ENCODE peak calls at places on chromosomes 3 and 15, in ten cellular contexts. B is H1, M is K562, L is A549, K is left lung, N is mucosa of descending colon, J is heart left ventricle, F is neural progenitor cell, I is heart right ventricle, T is lung. G is an unnamed sample. For H3K9me3 and H3K4me1, the result is how much of the 10 kb centered on the place peaks cover.

GRCh38 chr3:85801955-85802354 is 843.2 kb downstream of the CADM2 start:
- DNase-seq in M (no peak), B (no peak), L (peak), F (peak), K (no peak), J (no peak), I (no peak), N (no peak), T (no peak), G (no peak)

GRCh38 chr3:14406336-14406735 is 3.9 kb downstream of the SLC6A6 start:
- DNase-seq in M (no peak), N (no peak), T (no peak), L (no peak), J (no peak), F (no peak), K (no peak), B (no peak), I (no peak), G (no peak)

GRCh38 chr3:8621872-8622271 is 22.7 kb downstream of the SSUH2 start:
- DNase-seq in L (no peak), I (no peak), N (no peak), T (no peak), F (no peak), B (no peak), K (no peak), J (no peak), M (no peak), G (no peak)

GRCh38 chr3:130892759-130893239 is 1.1 kb upstream of the ATP2C1 start:
- DNase-seq in I (peak), M (peak), B (no peak), T (peak), F (peak), N (no peak), K (peak), J (peak), L (peak), G (peak)

GRCh38 chr3:174355505-174355904 is 503.6 kb upstream of the NAALADL2 start:
- DNase-seq in F (peak), K (no peak), I (no peak), N (no peak), B (no peak), M (no peak), L (no peak), J (no peak), T (no peak), G (no peak)

GRCh38 chr3:189267981-189268613 is 96.3 kb downstream of the TPRG1 start:
- DNase-seq in K (peak), M (no peak), B (no peak), T (no peak), L (peak), F (peak), J (no peak), I (no peak), N (no peak), G (no peak)

GRCh38 chr3:30124435-30125390 is 481.7 kb upstream of the TGFBR2 start:
- DNase-seq in I (peak), N (no peak), J (peak), L (no peak), B (no peak), T (peak), F (peak), M (no peak), K (peak), G (no peak)

GRCh38 chr15:40806672-40807027 is 239 bp upstream of the ZFYVE19 start:
- DNase-seq in F (no peak), N (no peak), M (no peak), L (no peak), B (no peak), T (no peak), K (no peak), I (no peak), J (no peak), G (no peak)

GRCh38 chr15:58442122-58442521 is 10.3 kb downstream of the LIPC start:
- DNase-seq in N (no peak), K (no peak), I (no peak), J (no peak), M (no peak), T (no peak), F (no peak), B (no peak), L (no peak), G (peak)

GRCh38 chr3:113212155-113212844 is 943 bp downstream of the BOC start:
- DNase-seq in N (no peak), L (peak), F (peak), I (no peak), M (no peak), K (no peak), T (no peak), J (peak), B (no peak), G (no peak)

GRCh38 chr15:68370768-68371151 is 61.2 kb downstream of the ITGA11 start:
- DNase-seq in N (no peak), T (no peak), K (no peak), I (no peak), F (no peak), B (no peak), J (no peak), L (no peak), M (no peak), G (no peak)

GRCh38 chr15:75666823-75667501 is 19.2 kb downstream of the SNX33 start:
- DNase-seq in T (peak), M (no peak), N (peak), K (peak), I (peak), J (peak), B (no peak), F (no peak), L (peak), G (no peak)

GRCh38 chr15:91099616-91100560 is at the start of gene SV2B:
- DNase-seq in M (no peak), J (peak), F (peak), T (no peak), I (peak), N (peak), B (no peak), K (no peak), L (no peak), G (no peak)

GRCh38 chr3:177464392-177465225 is 267.3 kb upstream of the TBL1XR1 start:
- DNase-seq in J (no peak), M (no peak), F (no peak), N (no peak), T (no peak), K (no peak), B (no peak), L (no peak), I (no peak), G (no peak)

GRCh38 chr3:30626443-30627181 is 20.2 kb downstream of the TGFBR2 start:
- DNase-seq in N (no peak), K (no peak), I (no peak), M (no peak), F (no peak), B (no peak), L (no peak), J (no peak), T (no peak), G (no peak)

GRCh38 chr15:101307048-101307896 is 12.2 kb upstream of the SNRPA1 start:
- DNase-seq in N (no peak), L (no peak), J (peak), I (no peak), K (no peak), T (no peak), M (no peak), B (no peak), F (no peak), G (peak)

GRCh38 chr15:20645956-20646355 is 104.4 kb upstream of the GOLGA6L6 start:
- DNase-seq in N (peak), K (peak), M (no peak), J (peak), F (no peak), I (peak), B (no peak), L (no peak), T (peak), G (no peak)

GRCh38 chr15:20646529-20647142 is 105.0 kb upstream of the GOLGA6L6 start:
- DNase-seq in N (peak), B (no peak), T (no peak), F (no peak), I (no peak), J (no peak), L (no peak), M (no peak), K (no peak), G (no peak)

GRCh38 chr15:20643024-20643770 is 101.6 kb upstream of the GOLGA6L6 start:
- DNase-seq in B (no peak), F (no peak), K (no peak), I (no peak), M (no peak), N (no peak), J (no peak), L (no peak), T (no peak), G (no peak)

GRCh38 chr15:20644026-20644425 is 102.4 kb upstream of the GOLGA6L6 start:
- DNase-seq in B (no peak), F (no peak), T (no peak), K (no peak), I (no peak), M (no peak), N (no peak), L (no peak), J (no peak), G (no peak)

DNA sequence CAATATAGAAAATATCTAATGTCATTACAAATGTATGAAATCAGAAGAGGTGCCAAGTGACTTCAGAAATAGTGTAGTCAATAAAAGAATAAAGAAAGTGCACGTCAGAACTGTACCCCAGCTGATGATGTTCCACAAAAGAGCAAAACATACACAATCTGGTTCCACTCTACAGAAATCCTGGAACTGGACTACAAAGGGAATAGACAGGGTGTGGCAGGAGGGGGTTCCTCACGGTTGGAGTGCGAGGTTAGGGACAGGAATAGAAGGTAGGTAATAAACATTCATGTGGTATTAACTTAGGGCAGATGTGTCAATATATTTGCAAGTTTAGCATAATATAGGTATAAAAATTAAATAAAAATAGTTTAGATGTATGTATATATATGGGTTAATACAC is 103.3 kb upstream of the GOLGA6L6 start:
- DNase-seq in L (no peak), J (no peak), T (no peak), M (no peak), B (no peak), N (no peak), F (no peak), I (no peak), K (no peak), G (no peak)
- H3K9me3 ChIP-seq in L (under half), J (under half), T (under half), M (under half), B (under half), N (under half), F (half or more), I (under half), K (under half), G (under half)

DNA sequence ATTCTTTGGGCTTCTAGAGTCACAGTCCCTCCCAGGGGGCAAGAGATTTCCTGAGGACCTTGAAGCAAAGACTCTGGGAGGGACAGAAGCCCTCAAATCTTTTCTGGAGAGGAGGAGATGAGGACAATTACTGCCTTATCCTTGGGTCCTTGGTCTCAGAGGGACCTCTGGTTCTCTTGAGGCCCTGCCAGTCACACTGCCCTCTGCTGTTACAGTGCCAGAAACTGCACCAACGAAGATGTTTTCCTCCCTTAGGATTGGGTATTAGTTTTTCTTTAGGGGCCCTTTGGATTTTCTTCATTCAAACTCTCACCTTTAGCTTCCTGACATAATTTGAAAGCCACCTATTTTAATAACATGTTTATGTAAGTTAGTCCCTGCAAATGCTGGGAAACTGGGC is 58.2 kb upstream of the SCN5A start:
- DNase-seq in B (no peak), L (no peak), K (no peak), F (peak), T (no peak), J (no peak), I (no peak), N (no peak), M (peak), G (no peak)
- TF ChIP-seq CTCF in B (peak), L (no peak), K (no peak), F (peak), T (no peak), J (peak), I (peak), N (no peak), M (peak), G (peak)

GRCh38 chr3:49021813-49022720 is at the start of gene NDUFAF3:
- DNase-seq in I (peak), N (peak), T (peak), B (peak), L (peak), J (peak), K (peak), F (peak), M (peak), G (peak)

GRCh38 chr3:49022751-49023171 is 840 bp downstream of the NDUFAF3 start:
- DNase-seq in B (no peak), F (no peak), L (no peak), M (no peak), K (no peak), I (no peak), J (no peak), N (peak), T (no peak), G (no peak)

GRCh38 chr3:49024449-49024848 is 2.5 kb downstream of the NDUFAF3 start:
- DNase-seq in L (no peak), M (no peak), I (no peak), F (no peak), N (no peak), K (no peak), B (no peak), J (no peak), T (no peak), G (no peak)

GRCh38 chr3:49025005-49025792 is 3.3 kb downstream of the NDUFAF3 start:
- DNase-seq in N (peak), I (no peak), T (no peak), L (no peak), F (no peak), B (no peak), M (no peak), K (no peak), J (no peak), G (no peak)

DNA sequence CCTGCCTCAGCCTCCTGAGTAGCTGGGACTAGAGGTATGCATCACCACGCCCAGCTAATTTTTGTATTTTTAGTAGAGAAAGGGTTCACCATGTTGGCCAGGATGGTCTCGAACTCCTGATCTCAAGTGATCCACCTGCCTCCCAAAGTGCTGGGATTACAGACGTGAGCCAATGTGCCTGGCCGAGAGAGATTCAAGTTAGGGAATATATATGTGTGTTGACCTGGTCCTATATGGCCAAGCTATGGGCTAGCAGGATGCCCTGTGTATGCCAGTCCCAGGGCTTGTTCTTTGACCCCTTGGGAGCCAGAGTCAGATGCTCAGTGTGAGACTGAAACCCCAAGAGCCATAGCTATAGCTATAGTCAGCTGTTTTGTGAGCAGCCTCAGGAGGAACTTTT is 1.9 kb downstream of the NDUFAF3 start:
- DNase-seq in L (no peak), J (no peak), K (no peak), T (no peak), M (no peak), I (no peak), N (no peak), B (no peak), F (no peak), G (no peak)
- H3K4me1 ChIP-seq in L (under half), J (under half), K (under half), T (under half), M (half or more), I (half or more), N (under half), B (under half), F (under half), G (under half)

GRCh38 chr3:142296507-142296906 is 71.1 kb upstream of the GK5 start:
- DNase-seq in M (no peak), K (no peak), L (no peak), N (no peak), J (no peak), B (no peak), T (no peak), F (no peak), I (no peak), G (no peak)
- H3K9me3 ChIP-seq in M (under half), K (under half), L (under half), N (under half), J (under half), B (under half), T (under half), F (under half), I (under half), G (under half)

GRCh38 chr3:68256635-68257034 is 602.2 kb upstream of the SUCLG2 start:
- DNase-seq in K (no peak), M (no peak), I (no peak), L (no peak), N (peak), T (no peak), F (peak), J (no peak), B (no peak), G (peak)
- TF ChIP-seq CTCF in K (no peak), M (no peak), I (no peak), L (peak), N (no peak), T (no peak), F (peak), J (peak), B (peak), G (peak)

GRCh38 chr3:22371036-22371435 is 620.0 kb upstream of the ZNF385D start:
- DNase-seq in T (no peak), F (no peak), B (no peak), L (no peak), J (no peak), K (no peak), N (no peak), I (no peak), M (no peak), G (no peak)

GRCh38 chr3:22372292-22372949 is 621.4 kb upstream of the ZNF385D start:
- DNase-seq in T (no peak), M (no peak), J (no peak), N (peak), K (no peak), B (no peak), F (peak), L (no peak), I (no peak), G (peak)

GRCh38 chr3:22373827-22374226 is 622.8 kb upstream of the ZNF385D start:
- DNase-seq in B (no peak), K (no peak), F (no peak), L (no peak), T (no peak), I (no peak), M (no peak), N (no peak), J (no peak), G (no peak)

GRCh38 chr3:22371592-22372291 is 620.7 kb upstream of the ZNF385D start:
- DNase-seq in I (no peak), K (no peak), F (peak), T (no peak), M (no peak), J (no peak), B (no peak), L (no peak), N (no peak), G (no peak)

GRCh38 chr3:22373182-22373581 is 622.2 kb upstream of the ZNF385D start:
- DNase-seq in F (no peak), I (no peak), L (no peak), M (no peak), J (no peak), B (no peak), N (no peak), K (no peak), T (no peak), G (no peak)
- H3K4me1 ChIP-seq in F (under half), I (under half), L (under half), M (under half), J (under half), B (under half), N (under half), K (under half), T (under half), G (under half)

DNA sequence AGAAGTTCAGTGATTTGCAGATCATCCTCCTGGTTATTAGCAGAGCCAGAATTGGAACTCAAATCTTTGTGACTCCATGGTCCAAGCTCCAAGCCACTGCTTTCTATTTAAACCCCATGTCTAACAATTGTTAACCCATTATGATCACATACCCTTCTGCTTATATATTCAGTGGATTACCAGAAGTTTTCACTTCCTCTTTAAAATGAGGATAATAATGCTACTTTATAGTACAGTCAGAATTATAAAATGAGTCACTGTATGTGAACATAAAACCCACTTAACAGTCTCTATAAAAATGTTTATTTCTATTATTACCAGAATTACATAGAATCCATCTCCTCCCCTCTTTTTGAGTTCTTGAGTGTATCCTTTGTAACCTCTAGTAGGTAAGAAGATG is 550.7 kb upstream of the DPPA4 start:
- DNase-seq in L (no peak), K (no peak), F (no peak), T (no peak), N (no peak), I (no peak), J (no peak), M (no peak), B (no peak), G (no peak)
- H3K9me3 ChIP-seq in L (under half), K (under half), F (under half), T (under half), N (under half), I (under half), J (under half), M (under half), B (under half), G (under half)